ENCODE peak calls at places on chromosomes 12 and 14, in five cellular contexts. K is A549, H is SK-N-SH, W is GM12878, E is K562. R is an unnamed sample.

GRCh38 chr14:77212933-77213656 is 31.5 kb downstream of the TMEM63C start:
- DNase-seq in K (peak), H (peak), W (no peak), E (peak), R (no peak)

GRCh38 chr14:56333361-56334279 is 215.4 kb downstream of the PELI2 start:
- DNase-seq in K (peak), H (no peak), W (no peak), E (peak), R (peak)

GRCh38 chr12:130344529-130344928 is 6.8 kb downstream of the PIWIL1 start:
- DNase-seq in K (no peak), H (no peak), W (no peak), E (no peak), R (no peak)

GRCh38 chr12:19836056-19836455 is 396.8 kb downstream of the AEBP2 start:
- DNase-seq in K (no peak), H (no peak), W (no peak), E (no peak), R (no peak)

GRCh38 chr14:38808734-38809455 is 294.1 kb downstream of the SEC23A start:
- DNase-seq in K (peak), H (no peak), W (no peak), E (peak), R (no peak)

GRCh38 chr12:57368349-57369095 is 62.3 kb downstream of the R3HDM2 start:
- DNase-seq in K (peak), H (no peak), W (no peak), E (peak), R (peak)

GRCh38 chr14:51342226-51342625 is 102.2 kb downstream of the TMX1 start:
- DNase-seq in K (peak), H (no peak), W (no peak), E (peak), R (peak)

GRCh38 chr12:124938606-124939427 is 24.4 kb upstream of the UBC start:
- DNase-seq in K (peak), H (peak), W (peak), E (peak), R (peak)

GRCh38 chr14:87133073-87133815 is 859.7 kb downstream of the GALC start:
- DNase-seq in K (no peak), H (no peak), W (no peak), E (no peak), R (peak)

GRCh38 chr14:56633544-56633943 is 53.9 kb downstream of the TMEM260 start:
- DNase-seq in K (no peak), H (no peak), W (no peak), E (no peak), R (peak)

GRCh38 chr12:80041071-80041470 is 58.3 kb upstream of the OTOGL start:
- DNase-seq in K (no peak), H (no peak), W (no peak), E (no peak), R (no peak)

GRCh38 chr12:5014269-5014668 is 29.4 kb upstream of the KCNA5 start:
- DNase-seq in K (no peak), H (no peak), W (no peak), E (no peak), R (peak)

GRCh38 chr14:70982204-70982603 is 74.9 kb downstream of the PCNX1 start:
- DNase-seq in K (no peak), H (no peak), W (no peak), E (no peak), R (no peak)

GRCh38 chr12:104873374-104873773 is 84.7 kb downstream of the SLC41A2 start:
- DNase-seq in K (peak), H (no peak), W (no peak), E (peak), R (peak)

GRCh38 chr14:95597784-95598204 is 62.9 kb downstream of the GLRX5 start:
- DNase-seq in K (no peak), H (peak), W (no peak), E (peak), R (peak)

GRCh38 chr14:62709773-62710172 is 335.5 kb downstream of the KCNH5 start:
- DNase-seq in K (no peak), H (no peak), W (no peak), E (no peak), R (no peak)

GRCh38 chr14:35854696-35855270 is 28.6 kb downstream of the BRMS1L start:
- DNase-seq in K (no peak), H (no peak), W (no peak), E (no peak), R (no peak)

GRCh38 chr14:50230601-50231474 is 540 bp downstream of the SOS2 start:
- DNase-seq in K (peak), H (peak), W (peak), E (peak), R (peak)

GRCh38 chr12:83040339-83040738 is 353.6 kb downstream of the TMTC2 start:
- DNase-seq in K (no peak), H (no peak), W (no peak), E (no peak), R (no peak)

GRCh38 chr12:113467514-113468364 is 3.9 kb downstream of the LHX5 start:
- DNase-seq in K (peak), H (peak), W (no peak), E (peak), R (no peak)

GRCh38 chr12:14629832-14630688 is 62.4 kb upstream of the PLBD1 start:
- DNase-seq in K (peak), H (peak), W (no peak), E (peak), R (peak)

GRCh38 chr12:122004633-122005071 is 17.0 kb upstream of the BCL7A start:
- DNase-seq in K (no peak), H (no peak), W (no peak), E (no peak), R (peak)

GRCh38 chr12:121996945-121997612 is 24.6 kb upstream of the BCL7A start:
- DNase-seq in K (no peak), H (no peak), W (no peak), E (no peak), R (peak)

GRCh38 chr12:122003646-122004611 is 17.8 kb upstream of the BCL7A start:
- DNase-seq in K (no peak), H (no peak), W (no peak), E (peak), R (no peak)

GRCh38 chr12:122005252-122005651 is 16.4 kb upstream of the BCL7A start:
- DNase-seq in K (no peak), H (no peak), W (no peak), E (no peak), R (no peak)

DNA sequence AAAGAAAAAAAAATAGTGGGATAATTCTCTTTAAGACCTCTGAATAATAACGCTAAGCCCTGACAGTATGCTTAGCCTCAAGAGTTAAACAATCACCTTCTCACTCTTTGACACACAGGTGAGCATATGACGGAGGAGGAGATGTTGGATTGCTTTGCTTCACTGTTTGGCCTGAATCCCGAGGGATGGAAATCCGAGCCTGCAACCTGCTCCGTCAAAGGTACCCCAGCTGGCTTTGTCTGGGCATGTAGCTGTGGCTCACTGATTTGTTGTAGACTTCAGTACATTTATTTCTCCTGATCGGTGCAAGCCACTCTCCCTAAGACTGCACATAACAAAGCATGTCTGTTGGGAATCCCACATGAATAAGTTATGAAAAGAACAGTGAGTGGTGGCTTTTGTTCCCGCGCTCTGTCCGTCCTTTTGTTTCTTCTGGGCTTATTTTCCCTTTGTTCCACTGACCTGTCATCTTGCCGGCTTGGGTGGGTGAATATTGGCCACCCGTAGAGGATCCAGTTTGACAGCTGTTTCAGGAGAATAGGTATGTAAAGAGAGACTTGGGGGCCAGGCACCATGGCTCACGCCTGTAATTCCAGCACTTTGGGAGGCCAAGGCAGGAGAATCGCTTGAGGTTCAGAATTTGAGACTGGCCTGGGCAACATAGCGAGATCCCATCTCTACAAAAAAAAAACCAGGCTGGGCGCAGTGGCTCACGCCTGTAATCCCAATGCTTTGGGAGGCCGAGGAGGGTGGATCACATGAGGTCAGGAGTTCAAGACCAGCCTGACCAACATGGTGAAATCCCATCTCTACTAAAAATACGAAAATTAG is 20.1 kb upstream of the BCL7A start:
- DNase-seq in K (no peak), H (no peak), W (no peak), E (no peak), R (no peak)
- TF ChIP-seq RCOR1 in K (no peak), H (no peak), W (no peak), E (no peak), R (no peak)

GRCh38 chr14:42229294-42229693 is 622.6 kb downstream of the LRFN5 start:
- DNase-seq in K (no peak), H (no peak), W (no peak), E (no peak), R (no peak)

GRCh38 chr14:42229976-42230375 is 623.3 kb downstream of the LRFN5 start:
- DNase-seq in K (no peak), H (no peak), W (no peak), E (no peak), R (no peak)

GRCh38 chr14:42222924-42223471 is 616.3 kb downstream of the LRFN5 start:
- DNase-seq in K (peak), H (no peak), W (peak), E (no peak), R (peak)

GRCh38 chr14:42228611-42229010 is 621.9 kb downstream of the LRFN5 start:
- DNase-seq in K (no peak), H (no peak), W (no peak), E (no peak), R (no peak)

DNA sequence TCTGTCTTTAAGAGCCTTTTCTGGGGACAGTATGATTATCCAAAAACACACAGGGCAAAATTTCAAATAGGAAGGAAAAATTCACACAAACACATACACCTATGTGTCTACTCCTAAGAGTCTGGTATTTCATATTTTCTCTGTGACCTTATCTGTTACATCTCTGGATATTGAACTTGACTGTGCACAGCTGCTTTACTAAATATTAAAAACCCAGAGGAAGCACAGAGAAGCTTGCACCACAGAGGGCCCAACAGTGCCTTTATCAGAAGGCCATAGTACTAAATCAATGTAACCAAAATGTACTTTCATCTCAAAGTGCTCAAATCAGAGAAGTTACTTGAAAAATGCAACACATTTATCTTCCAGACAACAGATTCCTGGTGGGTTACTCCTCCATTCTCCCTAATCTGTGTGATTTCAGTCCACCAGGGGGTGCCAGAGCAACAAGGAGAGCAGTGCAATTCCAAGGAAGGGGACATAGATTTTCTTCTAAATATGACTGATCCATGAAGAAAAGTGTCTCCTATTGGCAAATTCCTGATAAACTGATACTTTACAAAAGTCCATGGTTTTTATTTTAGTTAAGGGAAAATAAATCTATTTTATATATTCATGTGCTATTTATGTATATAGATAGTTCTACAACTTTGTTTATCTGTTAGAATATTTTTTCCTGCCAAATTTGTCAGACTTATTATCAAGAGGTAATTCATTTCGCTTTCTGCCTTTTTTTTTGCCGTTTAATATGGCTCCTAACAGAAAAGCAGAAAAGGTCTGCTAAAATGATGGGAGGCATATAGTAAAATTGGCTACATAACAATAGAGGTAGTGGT is 617.6 kb downstream of the LRFN5 start:
- DNase-seq in K (peak), H (peak), W (peak), E (peak), R (peak)
- TF ChIP-seq RCOR1 in K (no peak), H (no peak), W (no peak), E (no peak), R (no peak)

GRCh38 chr12:122318607-122319311 is 52.5 kb upstream of the VPS33A start:
- DNase-seq in K (peak), H (no peak), W (no peak), E (no peak), R (peak)
- TF ChIP-seq RCOR1 in K (no peak), H (no peak), W (no peak), E (no peak), R (no peak)

DNA sequence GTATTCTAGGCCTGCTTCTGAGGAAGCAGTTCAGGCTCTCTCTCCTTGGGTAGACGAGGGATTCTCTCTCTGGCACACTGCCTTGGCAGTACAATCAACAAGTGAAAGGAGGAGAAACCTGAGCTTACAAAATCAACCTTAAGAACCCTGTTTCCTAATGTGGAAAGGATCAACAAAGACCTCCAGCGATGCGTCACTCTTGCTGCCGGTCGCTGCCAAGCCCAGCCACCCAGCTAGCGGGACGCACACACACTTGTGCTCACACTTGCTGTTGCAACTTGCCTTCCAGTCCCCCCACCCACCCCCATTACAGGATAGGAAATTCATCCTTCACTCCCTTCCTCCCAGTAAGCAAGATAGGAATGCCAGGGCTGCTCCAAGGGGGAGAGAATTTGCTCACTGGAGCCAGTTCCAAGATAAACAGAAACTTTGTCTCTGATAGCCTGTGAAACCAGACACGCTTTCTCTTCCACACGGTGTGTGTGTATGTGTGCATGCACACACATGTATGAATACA is 144.3 kb downstream of the BCL11B start:
- DNase-seq in K (peak), H (no peak), W (no peak), E (no peak), R (no peak)
- TF ChIP-seq RCOR1 in K (no peak), H (no peak), W (no peak), E (no peak), R (no peak)

GRCh38 chr12:32155911-32156585 is 49.4 kb downstream of the BICD1 start:
- DNase-seq in K (no peak), H (peak), W (no peak), E (peak), R (no peak)
- TF ChIP-seq RCOR1 in K (no peak), H (no peak), W (no peak), E (no peak), R (no peak)

R was measured in IMR-90.